ENCODE peak calls at places on chromosomes 5 and 9, in eight cellular contexts. E is H54, B is IMR-90, I is lower leg skin, V is adrenal gland, K is ovary, A is K562, S is right lobe of liver. W is an unnamed sample.

GRCh38 chr9:135766707-135767106 is 64.7 kb downstream of the KCNT1 start:
- DNase-seq in S (no peak), A (no peak), V (no peak), I (no peak), B (no peak), K (no peak), E (no peak), W (no peak)

GRCh38 chr5:933251-933861 is 40.7 kb downstream of the TRIP13 start:
- DNase-seq in S (no peak), B (no peak), E (no peak), I (no peak), K (no peak), V (no peak), A (no peak), W (no peak)

GRCh38 chr5:13660072-13660471 is 284.4 kb downstream of the DNAH5 start:
- DNase-seq in V (no peak), S (no peak), K (no peak), B (peak), I (no peak), E (no peak), A (no peak), W (no peak)

GRCh38 chr5:135356522-135357318 is 42.3 kb downstream of the MACROH2A1 start:
- DNase-seq in S (peak), B (peak), E (no peak), A (no peak), K (peak), I (peak), V (peak), W (peak)

GRCh38 chr5:94702729-94703128 is 84.3 kb downstream of the SLF1 start:
- DNase-seq in A (no peak), I (no peak), B (no peak), K (no peak), E (no peak), V (no peak), S (no peak), W (no peak)

GRCh38 chr5:127993476-127993875 is 90.1 kb upstream of the SLC12A2 start:
- DNase-seq in E (no peak), K (no peak), V (no peak), I (no peak), B (no peak), S (no peak), A (no peak), W (no peak)

GRCh38 chr5:53913941-53914340 is 353.5 kb downstream of the NDUFS4 start:
- DNase-seq in A (no peak), V (no peak), I (no peak), E (no peak), B (no peak), S (no peak), K (no peak), W (no peak)

GRCh38 chr5:76473676-76474075 is 70.6 kb downstream of the IQGAP2 start:
- DNase-seq in B (no peak), K (no peak), V (no peak), S (no peak), E (no peak), I (no peak), A (no peak), W (no peak)

GRCh38 chr5:123035320-123035949 is 1.1 kb downstream of the PPIC start:
- DNase-seq in S (peak), E (peak), K (peak), B (peak), A (peak), V (peak), I (no peak), W (peak)

GRCh38 chr9:71692337-71692736 is 76.0 kb downstream of the CEMIP2 start:
- DNase-seq in I (no peak), S (peak), B (peak), V (no peak), K (no peak), E (no peak), A (no peak), W (peak)

GRCh38 chr9:2116073-2116472 is 100.9 kb downstream of the SMARCA2 start:
- DNase-seq in A (peak), B (no peak), I (no peak), S (no peak), V (no peak), K (no peak), E (peak), W (peak)

GRCh38 chr9:105219291-105219805 is 25.1 kb upstream of the SLC44A1 start:
- DNase-seq in A (no peak), E (no peak), K (no peak), V (no peak), B (no peak), I (no peak), S (no peak), W (no peak)

GRCh38 chr9:104144336-104144735 is 50.2 kb downstream of the SMC2 start:
- DNase-seq in S (no peak), V (no peak), B (no peak), E (no peak), A (no peak), I (no peak), K (no peak), W (no peak)

GRCh38 chr5:10567181-10567591 is 3.3 kb downstream of the ANKRD33B start:
- DNase-seq in S (no peak), K (no peak), B (no peak), I (peak), A (no peak), E (no peak), V (no peak), W (no peak)

GRCh38 chr9:85008215-85008614 is 338.7 kb downstream of the NTRK2 start:
- DNase-seq in E (no peak), A (no peak), B (no peak), I (no peak), S (no peak), V (no peak), K (no peak), W (no peak)

GRCh38 chr9:113221800-113222481 is 597 bp downstream of the SLC31A1 start:
- DNase-seq in V (no peak), S (no peak), A (peak), K (no peak), B (no peak), E (peak), I (no peak), W (no peak)

GRCh38 chr9:71326360-71326759 is 204.9 kb upstream of the TRPM3 start:
- DNase-seq in V (no peak), A (no peak), S (no peak), I (no peak), E (no peak), K (no peak), B (no peak), W (no peak)

GRCh38 chr5:147349241-147349640 is 114.4 kb downstream of the STK32A start:
- DNase-seq in E (no peak), S (no peak), V (no peak), I (no peak), A (no peak), K (no peak), B (no peak), W (no peak)

GRCh38 chr9:123599781-123600180 is 243.8 kb downstream of the CRB2 start:
- DNase-seq in E (no peak), A (no peak), K (no peak), B (no peak), V (no peak), I (no peak), S (no peak), W (no peak)

GRCh38 chr5:154077692-154078091 is 38.9 kb downstream of the MFAP3 start:
- DNase-seq in K (no peak), E (no peak), I (no peak), S (peak), A (no peak), V (peak), B (peak), W (peak)

GRCh38 chr5:57692582-57693487 is 210.2 kb upstream of the ACTBL2 start:
- DNase-seq in I (peak), A (peak), K (peak), V (peak), B (peak), S (peak), E (peak), W (peak)

GRCh38 chr5:7317751-7318150 is 78.2 kb upstream of the ADCY2 start:
- DNase-seq in I (no peak), B (no peak), K (no peak), V (no peak), E (no peak), S (no peak), A (no peak), W (no peak)

GRCh38 chr5:56812110-56812509 is 3.2 kb upstream of the MAP3K1 start:
- DNase-seq in B (peak), A (peak), E (no peak), V (no peak), S (no peak), K (no peak), I (no peak), W (no peak)

GRCh38 chr5:169107316-169107715 is 193.6 kb downstream of the SLIT3 start:
- DNase-seq in K (no peak), B (no peak), V (no peak), I (peak), E (no peak), S (no peak), A (no peak), W (no peak)

GRCh38 chr5:55568629-55569512 is 34.1 kb upstream of the PLPP1 start:
- DNase-seq in I (no peak), S (no peak), A (peak), E (no peak), V (no peak), K (no peak), B (no peak), W (no peak)

GRCh38 chr9:98536542-98537173 is 172.1 kb downstream of the GABBR2 start:
- DNase-seq in B (no peak), E (no peak), K (no peak), A (peak), S (no peak), I (no peak), V (no peak), W (peak)

GRCh38 chr5:52705720-52706119 is 82.0 kb upstream of the ITGA1 start:
- DNase-seq in B (no peak), E (no peak), K (no peak), I (no peak), V (no peak), S (no peak), A (no peak), W (no peak)

GRCh38 chr9:113309204-113309813 is 6.1 kb upstream of the RNF183 start:
- DNase-seq in K (no peak), I (no peak), A (peak), S (no peak), E (peak), B (peak), V (peak), W (peak)

GRCh38 chr5:84430079-84430478 is 45.4 kb upstream of the EDIL3 start:
- DNase-seq in B (no peak), A (no peak), E (no peak), V (no peak), K (no peak), I (no peak), S (no peak), W (no peak)

GRCh38 chr5:121315786-121316185 is 535.9 kb upstream of the FTMT start:
- DNase-seq in I (no peak), V (no peak), A (no peak), E (no peak), B (no peak), K (no peak), S (no peak), W (no peak)

GRCh38 chr5:153654444-153654843 is 164.0 kb downstream of the GRIA1 start:
- DNase-seq in I (no peak), E (no peak), B (peak), V (no peak), K (no peak), S (no peak), A (no peak), W (no peak)

GRCh38 chr9:70479880-70480291 is 65.4 kb upstream of the KLF9 start:
- DNase-seq in E (peak), B (peak), A (no peak), K (peak), V (no peak), S (no peak), I (peak), W (peak)

GRCh38 chr5:64766105-64766504 is 2.4 kb downstream of the SREK1IP1 start:
- DNase-seq in S (no peak), V (no peak), A (no peak), K (no peak), B (peak), E (no peak), I (no peak), W (no peak)

GRCh38 chr9:78539904-78540303 is 243.0 kb downstream of the PSAT1 start:
- DNase-seq in A (no peak), E (peak), V (no peak), B (peak), I (no peak), S (peak), K (no peak), W (peak)

DNA sequence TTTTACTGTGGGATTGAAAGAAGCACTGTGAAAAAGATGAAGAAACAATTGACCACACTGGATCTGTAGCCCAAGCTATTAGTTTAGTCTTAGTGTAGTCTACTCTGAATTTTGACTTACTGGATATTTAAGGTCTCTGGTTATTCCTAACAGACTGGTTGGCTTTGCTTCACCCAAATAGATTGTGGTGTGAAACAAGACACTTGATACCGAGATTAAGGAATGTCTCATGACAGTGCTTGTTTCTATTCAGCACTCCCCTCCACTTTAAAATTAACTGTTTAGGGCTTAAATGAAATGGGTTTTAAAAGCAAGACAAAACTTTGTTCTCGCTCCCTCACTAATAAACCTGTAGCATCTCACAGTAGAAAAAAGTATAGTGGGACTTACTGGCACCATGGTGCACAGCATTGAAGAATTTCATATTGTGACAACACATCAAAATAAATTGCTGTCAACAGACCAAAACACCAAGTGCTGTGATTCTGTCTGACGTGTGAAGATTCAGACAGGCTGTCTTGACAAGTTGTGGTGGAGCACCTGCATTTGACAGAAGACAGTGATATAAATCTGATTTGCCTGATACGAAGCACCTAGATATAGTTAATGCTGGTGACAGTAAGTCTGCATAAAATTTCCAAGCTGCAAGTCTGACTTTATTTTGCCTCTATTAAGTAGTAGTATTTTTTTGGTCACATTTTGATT is 73.1 kb downstream of the PBX3 start:
- DNase-seq in A (no peak), I (no peak), S (no peak), E (no peak), B (no peak), K (no peak), V (no peak), W (no peak)
- TF ChIP-seq POLR2A in A (no peak), I (no peak), S (no peak), E (no peak), B (no peak), K (no peak), V (no peak), W (no peak)

GRCh38 chr9:124881138-124881743 is 19.3 kb downstream of the ARPC5L start:
- DNase-seq in B (no peak), E (no peak), K (no peak), A (no peak), V (no peak), S (no peak), I (no peak), W (no peak)
- TF ChIP-seq POLR2A in B (no peak), E (no peak), K (no peak), A (no peak), V (no peak), S (no peak), I (no peak), W (no peak)

GRCh38 chr5:149913449-149914419 is 30.9 kb downstream of the PDE6A start:
- DNase-seq in V (no peak), A (no peak), B (no peak), K (no peak), S (no peak), E (no peak), I (no peak), W (no peak)

GRCh38 chr5:149911031-149911430 is 33.6 kb downstream of the PDE6A start:
- DNase-seq in B (no peak), V (no peak), A (no peak), E (no peak), K (no peak), S (no peak), I (no peak), W (no peak)

GRCh38 chr5:149916317-149917072 is 28.1 kb downstream of the PDE6A start:
- DNase-seq in B (no peak), I (no peak), S (no peak), K (no peak), E (no peak), A (no peak), V (peak), W (no peak)

GRCh38 chr5:149915392-149916260 is 29.0 kb downstream of the PDE6A start:
- DNase-seq in B (no peak), K (no peak), A (no peak), V (peak), I (no peak), S (no peak), E (no peak), W (no peak)

DNA sequence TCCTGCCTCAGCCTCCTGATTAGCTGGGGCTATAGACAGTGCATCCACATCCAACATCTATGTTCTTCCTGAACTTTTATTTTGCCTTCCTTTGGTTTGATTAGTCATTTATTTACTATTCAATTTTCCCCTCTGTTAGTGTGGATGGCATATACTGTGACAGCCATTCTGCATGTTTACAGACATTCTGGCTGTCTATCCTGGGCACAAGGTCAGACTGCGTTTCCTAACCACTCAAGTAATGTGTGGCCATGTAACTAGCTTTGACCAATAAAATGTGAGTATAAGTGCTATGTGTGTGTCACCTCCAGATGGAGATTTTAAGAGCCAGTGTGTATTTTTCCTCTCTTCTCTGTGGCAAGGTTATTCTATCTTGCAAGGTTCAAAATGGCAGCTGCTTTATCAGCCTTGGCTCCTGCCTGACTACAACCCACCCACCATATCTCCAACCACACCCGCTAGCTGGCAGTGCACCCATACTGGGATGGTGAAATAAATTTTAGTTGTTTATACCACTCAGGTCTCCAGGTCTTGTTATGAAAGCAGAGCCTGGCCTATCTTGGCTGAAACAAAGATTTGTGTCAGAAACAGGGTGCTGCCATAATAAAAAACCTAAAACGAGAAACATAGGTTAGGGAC is 32.2 kb downstream of the PDE6A start:
- DNase-seq in S (no peak), E (no peak), V (no peak), K (no peak), A (no peak), I (no peak), B (no peak), W (no peak)
- TF ChIP-seq POLR2A in S (no peak), E (no peak), V (no peak), K (no peak), A (no peak), I (no peak), B (no peak), W (no peak)

DNA sequence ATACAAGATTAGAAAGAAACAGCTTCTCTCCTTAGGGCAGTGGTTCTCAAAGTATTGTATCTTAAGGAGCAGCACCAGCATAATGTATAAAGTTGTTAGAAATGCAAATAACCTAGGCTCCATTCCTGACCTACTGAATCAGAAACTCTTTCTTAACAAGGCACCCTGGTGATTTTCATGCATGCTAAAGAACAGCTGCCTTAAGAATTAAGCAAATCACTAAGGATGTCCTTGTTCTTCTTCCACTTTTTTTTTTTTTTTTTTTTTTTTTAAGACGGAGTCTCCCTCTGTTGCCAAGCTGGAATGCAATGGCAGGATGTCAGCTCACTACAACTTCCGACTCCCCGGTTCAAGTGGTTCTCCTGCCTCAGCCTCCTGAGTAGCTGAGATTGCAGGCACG is 1095.2 kb upstream of the EDIL3 start:
- DNase-seq in S (no peak), A (no peak), B (no peak), V (no peak), K (no peak), I (no peak), E (no peak), W (no peak)
- TF ChIP-seq POLR2A in S (no peak), A (no peak), B (no peak), V (no peak), K (no peak), I (no peak), E (no peak), W (no peak)

DNA sequence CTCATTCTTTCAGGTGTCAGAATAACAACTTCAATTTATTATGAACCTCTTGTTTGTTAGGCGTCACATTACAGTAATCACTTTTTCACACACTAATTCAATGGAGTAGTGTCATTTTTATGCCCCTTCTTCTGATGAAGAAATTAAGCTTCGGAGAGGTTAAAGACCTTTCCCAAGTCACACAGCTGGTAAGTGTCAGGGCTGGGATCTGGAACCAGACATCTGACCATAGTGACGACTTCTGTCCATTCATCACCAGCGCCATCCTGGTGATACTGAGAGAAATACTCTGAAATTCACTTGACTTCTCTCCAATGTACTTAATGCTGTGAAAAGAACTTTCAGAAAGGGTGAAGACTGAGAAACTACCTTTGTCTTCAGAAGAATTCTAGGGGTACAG is 173.9 kb downstream of the GAS1 start:
- DNase-seq in S (no peak), K (no peak), I (no peak), V (no peak), B (no peak), A (no peak), E (no peak), W (no peak)
- TF ChIP-seq POLR2A in S (no peak), K (no peak), I (no peak), V (no peak), B (no peak), A (no peak), E (no peak), W (no peak)

DNA sequence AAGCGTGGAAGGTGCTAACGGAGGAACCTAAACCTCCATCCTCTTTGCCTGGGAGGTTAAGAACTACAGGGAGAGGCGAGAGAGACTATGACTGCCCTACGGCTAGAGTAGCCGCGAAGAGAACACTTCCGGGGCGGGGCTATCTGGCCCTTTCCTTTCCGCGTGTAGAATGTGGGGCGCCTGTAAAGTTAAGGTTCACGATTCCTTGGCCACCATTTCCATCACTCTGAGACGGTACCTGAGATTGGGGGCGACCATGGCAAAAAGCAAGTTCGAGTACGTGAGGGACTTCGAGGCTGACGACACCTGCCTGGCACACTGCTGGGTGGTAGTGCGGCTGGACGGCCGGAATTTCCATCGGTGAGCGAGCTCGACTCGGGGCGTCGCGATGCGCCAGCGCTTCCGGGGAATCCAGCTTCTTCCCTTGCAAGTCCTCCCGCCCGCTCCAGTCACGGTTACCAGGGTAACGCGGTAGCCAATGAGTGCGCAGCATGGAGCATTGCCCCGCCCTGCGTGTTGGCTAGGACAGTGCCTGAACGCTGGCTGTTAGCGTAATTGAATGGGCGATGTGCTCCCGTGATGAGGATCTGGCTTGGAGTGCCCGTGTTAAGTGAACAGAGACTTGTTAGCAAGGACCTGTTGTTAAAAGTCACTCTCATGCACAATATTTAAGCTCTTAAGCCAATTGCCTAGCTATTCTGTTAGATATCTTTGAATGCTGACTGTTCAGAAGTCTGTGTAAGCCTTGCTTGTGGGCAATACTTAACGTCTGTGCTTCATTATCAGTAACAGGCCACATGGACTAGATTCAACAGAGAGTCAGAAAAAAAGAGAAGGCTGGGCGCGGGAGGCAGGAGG is at the start of gene THG1L:
- DNase-seq in B (peak), E (peak), V (peak), K (peak), A (peak), I (peak), S (peak), W (peak)
- TF ChIP-seq POLR2A in B (peak), E (peak), V (peak), K (peak), A (peak), I (no peak), S (peak), W (peak)

W was measured in body of pancreas.